ENCODE peak calls at places on chromosomes 12 and 14, in four cellular contexts. U is cardiac fibroblast, G is AG04450, N is astrocyte. O is an unnamed sample.

GRCh38 chr12:82055391-82055790 is 296.2 kb upstream of the PPFIA2 start:
- DNase-seq in U (no peak), G (no peak), N (no peak), O (no peak)

GRCh38 chr12:3727354-3727753 is 25.6 kb downstream of the CRACR2A start:
- DNase-seq in U (no peak), G (no peak), N (no peak), O (no peak)

GRCh38 chr12:127811988-127812387 is 455.0 kb upstream of the TMEM132C start:
- DNase-seq in U (peak), G (no peak), N (peak), O (peak)

GRCh38 chr14:104499784-104500496 is 79.6 kb upstream of the C14orf180 start:
- DNase-seq in U (no peak), G (no peak), N (no peak), O (no peak)

GRCh38 chr14:55780156-55780946 is 200.3 kb downstream of the KTN1 start:
- DNase-seq in U (peak), G (no peak), N (peak), O (peak)

GRCh38 chr14:62691613-62692489 is 353.4 kb downstream of the KCNH5 start:
- DNase-seq in U (peak), G (peak), N (peak), O (peak)

GRCh38 chr14:100278702-100279101 is 27.5 kb downstream of the SLC25A29 start:
- DNase-seq in U (peak), G (no peak), N (peak), O (peak)

GRCh38 chr12:13340149-13340548 is 143.6 kb downstream of the EMP1 start:
- DNase-seq in U (no peak), G (no peak), N (no peak), O (no peak)

GRCh38 chr12:75706786-75707605 is 195.6 kb upstream of the KRR1 start:
- DNase-seq in U (peak), G (no peak), N (peak), O (peak)

GRCh38 chr12:110199360-110200123 is 75.4 kb downstream of the IFT81 start:
- DNase-seq in U (peak), G (no peak), N (peak), O (peak)

GRCh38 chr12:77190022-77190421 is 124.7 kb upstream of the E2F7 start:
- DNase-seq in U (peak), G (peak), N (peak), O (peak)

GRCh38 chr12:4274960-4275868 is 1.7 kb downstream of the CCND2 start:
- DNase-seq in U (no peak), G (no peak), N (no peak), O (peak)

GRCh38 chr12:106328735-106329134 is 26.2 kb downstream of the TCP11L2 start:
- DNase-seq in U (no peak), G (no peak), N (no peak), O (no peak)

GRCh38 chr12:50440288-50440687 is 39.6 kb downstream of the LARP4 start:
- DNase-seq in U (no peak), G (no peak), N (no peak), O (no peak)

GRCh38 chr12:50442178-50442908 is 41.7 kb downstream of the LARP4 start:
- DNase-seq in U (no peak), G (no peak), N (no peak), O (no peak)

GRCh38 chr12:50441763-50442162 is 41.1 kb downstream of the LARP4 start:
- DNase-seq in U (no peak), G (no peak), N (no peak), O (no peak)
- H3K4me3 ChIP-seq in U (no peak), G (no peak), N (no peak), O (no peak)

DNA sequence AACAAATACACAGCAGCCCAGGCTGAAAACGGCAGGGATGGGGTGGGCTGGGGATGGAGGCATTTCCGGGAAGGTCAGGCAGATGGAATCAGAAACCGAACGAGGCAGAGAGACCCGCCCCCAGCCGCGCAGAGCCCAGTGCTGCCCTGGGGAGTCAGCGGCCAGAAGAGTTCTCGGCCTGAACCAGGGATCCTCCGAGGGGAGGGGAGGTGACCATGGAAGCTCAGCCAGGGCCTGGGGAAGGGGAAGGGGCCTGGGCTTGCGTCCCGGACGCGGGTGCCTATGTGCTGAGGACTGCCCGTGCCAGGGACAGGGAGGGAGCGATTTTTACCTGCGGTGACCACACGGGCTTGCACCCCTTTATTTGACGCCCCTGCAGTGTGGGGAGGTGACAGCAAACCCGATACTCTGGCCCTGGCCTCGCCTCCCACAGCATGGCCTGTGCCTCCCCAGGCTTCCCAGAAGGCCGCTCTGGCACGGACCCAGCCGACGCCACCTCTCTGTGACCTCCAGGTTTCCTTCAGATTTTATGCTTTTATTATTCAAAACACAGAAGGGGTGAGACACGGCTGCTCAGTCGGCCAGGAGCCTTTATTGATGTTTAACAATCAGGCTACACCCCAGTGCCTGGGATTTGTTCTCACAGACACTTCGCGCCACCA is 7.7 kb downstream of the LRCOL1 start:
- DNase-seq in U (no peak), G (no peak), N (no peak), O (no peak)
- TF ChIP-seq CTCF in U (no peak), G (no peak), N (no peak), O (no peak)

DNA sequence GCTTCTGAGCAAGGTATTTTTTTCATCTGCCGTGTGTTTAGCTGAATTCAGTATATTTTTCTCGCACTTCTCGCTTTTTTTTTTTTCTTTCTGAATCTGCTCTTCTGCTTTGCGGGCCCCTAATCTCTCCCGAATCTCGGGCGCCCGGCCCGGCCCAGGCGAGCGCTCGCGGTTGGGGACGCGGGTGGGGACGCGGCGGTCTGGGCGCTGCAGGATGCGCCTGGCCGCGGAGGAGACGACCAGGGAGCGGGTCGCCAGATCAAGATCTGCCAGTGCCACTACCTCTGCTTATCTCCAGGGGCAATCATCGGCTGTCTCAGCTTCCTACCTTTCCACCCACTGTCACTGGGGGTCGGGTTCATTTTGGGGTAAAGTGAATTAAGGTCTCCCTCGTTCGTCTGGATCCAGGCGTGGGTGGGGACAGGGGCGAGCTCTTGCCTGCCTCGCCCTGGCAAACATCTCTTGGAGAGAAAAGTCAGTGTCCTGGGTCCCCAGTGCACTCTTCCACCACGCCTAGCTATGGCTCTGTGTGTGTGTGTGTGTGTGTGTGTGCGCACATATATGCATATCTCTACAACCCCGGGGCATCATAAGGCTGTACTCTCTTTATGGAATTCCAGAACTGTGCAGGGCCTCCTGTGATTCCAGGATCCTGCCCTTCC is 422.3 kb downstream of the VRK1 start:
- DNase-seq in U (no peak), G (no peak), N (no peak), O (no peak)
- H3K4me3 ChIP-seq in U (no peak), G (no peak), N (peak), O (no peak)

DNA sequence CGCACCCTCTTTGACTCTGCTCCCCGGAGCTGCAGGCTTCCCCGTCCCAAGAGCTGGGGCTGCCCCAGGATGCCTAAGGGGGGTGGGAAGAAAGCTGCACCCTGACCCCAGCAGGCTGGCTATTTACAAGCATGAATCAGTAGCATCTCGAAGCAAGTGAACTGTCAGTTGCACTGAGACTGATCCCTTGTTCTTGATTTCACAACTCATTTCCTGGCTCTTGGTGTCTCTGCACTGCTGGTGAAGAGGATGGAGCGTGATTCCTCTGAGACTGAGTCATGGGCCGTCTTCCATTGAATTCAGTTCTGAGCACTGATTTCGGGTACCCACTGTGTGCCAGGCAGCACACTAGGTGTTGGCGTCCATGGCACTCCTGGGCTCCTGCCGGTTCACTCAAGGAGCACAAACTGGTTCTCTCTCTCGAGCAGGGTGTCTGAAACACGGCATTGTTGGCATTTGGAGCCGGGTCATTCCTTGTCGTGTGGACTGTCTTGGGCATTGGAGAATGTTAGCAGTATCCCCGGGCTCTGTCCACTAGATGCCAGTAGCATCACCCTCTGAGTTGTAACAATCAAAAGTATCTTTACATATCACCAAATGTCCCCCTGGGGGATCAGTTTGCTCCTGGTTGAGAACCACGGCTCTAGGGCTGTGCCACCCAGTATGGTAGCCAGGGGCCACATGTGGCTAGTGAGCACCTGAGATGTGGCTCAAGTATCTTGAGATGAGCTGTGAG is 86.9 kb downstream of the RIN3 start:
- DNase-seq in U (peak), G (no peak), N (peak), O (peak)
- TF ChIP-seq CTCF in U (no peak), G (peak), N (no peak), O (peak)

GRCh38 chr12:92215358-92215757 is 69.7 kb upstream of the BTG1 start:
- DNase-seq in U (no peak), G (no peak), N (no peak), O (no peak)
- H3K4me3 ChIP-seq in U (no peak), G (no peak), N (no peak), O (no peak)

GRCh38 chr12:51971679-51972423 is 20.4 kb downstream of the ACVR1B start:
- DNase-seq in U (peak), G (no peak), N (no peak), O (peak)

GRCh38 chr12:51969643-51970042 is 18.1 kb downstream of the ACVR1B start:
- DNase-seq in U (no peak), G (no peak), N (no peak), O (no peak)

GRCh38 chr12:51972424-51972812 is 20.9 kb downstream of the ACVR1B start:
- DNase-seq in U (no peak), G (no peak), N (no peak), O (no peak)

GRCh38 chr12:51972849-51973273 is 21.4 kb downstream of the ACVR1B start:
- DNase-seq in U (peak), G (no peak), N (peak), O (peak)

GRCh38 chr12:51970904-51971646 is 19.6 kb downstream of the ACVR1B start:
- DNase-seq in U (peak), G (no peak), N (peak), O (peak)
- TF ChIP-seq CTCF in U (peak), G (peak), N (peak), O (peak)

O was measured in fibroblast of pulmonary artery.